ENCODE peak calls at places on chromosomes 4 and X, in four cellular contexts. T, O, K and R are unnamed samples.

GRCh38 chrX:40109288-40110008 is 11.7 kb upstream of the BCOR start:
- DNase-seq in T (peak), O (peak), K (peak), R (peak)

GRCh38 chrX:13791559-13791958 is 25.3 kb downstream of the GPM6B start:
- DNase-seq in T (peak), O (no peak), K (no peak), R (no peak)

GRCh38 chrX:85243761-85244410 is at the start of the genes SATL1 and ZNF711:
- DNase-seq in T (peak), O (peak), K (peak), R (peak)

GRCh38 chr4:41287005-41287404 is 30.3 kb downstream of the UCHL1 start:
- DNase-seq in T (no peak), O (no peak), K (no peak), R (no peak)

GRCh38 chrX:80648023-80648422 is 161.7 kb downstream of the BRWD3 start:
- DNase-seq in T (no peak), O (peak), K (peak), R (peak)

GRCh38 chrX:42832764-42833549 is 55.0 kb upstream of the PPP1R2C start:
- DNase-seq in T (no peak), O (no peak), K (no peak), R (no peak)

GRCh38 chr4:2755821-2756690 is at the start of gene TNIP2:
- DNase-seq in T (peak), O (peak), K (peak), R (peak)

GRCh38 chrX:108270280-108270679 is 167.9 kb downstream of the COL4A6 start:
- DNase-seq in T (peak), O (no peak), K (no peak), R (no peak)

GRCh38 chr4:11297201-11297600 is 131.5 kb downstream of the HS3ST1 start:
- DNase-seq in T (no peak), O (no peak), K (no peak), R (no peak)

GRCh38 chr4:1598641-1599481 is 85.3 kb downstream of the FAM53A start:
- DNase-seq in T (no peak), O (no peak), K (no peak), R (no peak)

GRCh38 chr4:1568855-1569460 is 115.2 kb downstream of the FAM53A start:
- DNase-seq in T (no peak), O (no peak), K (no peak), R (no peak)

GRCh38 chrX:39675619-39676018 is 422.1 kb downstream of the BCOR start:
- DNase-seq in T (no peak), O (no peak), K (no peak), R (no peak)

GRCh38 chr4:97670703-97671269 is 472.5 kb downstream of the STPG2 start:
- DNase-seq in T (no peak), O (no peak), K (no peak), R (no peak)

GRCh38 chr4:78254893-78255292 is 197.8 kb downstream of the FRAS1 start:
- DNase-seq in T (no peak), O (no peak), K (no peak), R (no peak)

GRCh38 chr4:146333187-146333894 is 119.0 kb downstream of the REELD1 start:
- DNase-seq in T (peak), O (peak), K (peak), R (peak)

GRCh38 chr4:150007512-150007911 is 70.7 kb upstream of the DCLK2 start:
- DNase-seq in T (peak), O (no peak), K (no peak), R (no peak)

GRCh38 chrX:3550871-3551270 is 162.6 kb downstream of the PRKX start:
- DNase-seq in T (no peak), O (no peak), K (no peak), R (no peak)

GRCh38 chr4:173218411-173219125 is 50.0 kb downstream of the GALNT7 start:
- DNase-seq in T (no peak), O (no peak), K (no peak), R (no peak)

GRCh38 chr4:149108626-149109025 is 666.4 kb upstream of the NR3C2 start:
- DNase-seq in T (no peak), O (no peak), K (no peak), R (no peak)

GRCh38 chr4:109574931-109575804 is 15.1 kb downstream of the MCUB start:
- DNase-seq in T (no peak), O (no peak), K (no peak), R (no peak)